ENCODE peak calls at places on chromosome 11, in four cellular contexts. A is HTR-8/SVneo; V is activated naive CD8-positive, alpha-beta T cell treated with anti-CD3 and anti-CD28 coated beads, Interleukin-2, amount 50 U/mL, for 24 hours; M is NCI-H1436. W is an unnamed sample.

GRCh38 chr11:31725176-31725575 is 85.9 kb downstream of the PAX6 start:
- DNase-seq in V (no peak), M (no peak), A (no peak), W (no peak)

GRCh38 chr11:82986491-82986890 is 85.0 kb downstream of the DDIAS start:
- DNase-seq in V (no peak), M (no peak), A (no peak), W (no peak)

GRCh38 chr11:103832762-103833161 is 203.7 kb upstream of the DDI1 start:
- DNase-seq in A (no peak), M (no peak), V (no peak), W (no peak)

GRCh38 chr11:31651822-31652221 is 142.3 kb downstream of the ELP4 start:
- DNase-seq in A (no peak), V (no peak), M (no peak), W (no peak)

GRCh38 chr11:119702261-119702591 is 26.8 kb downstream of the NECTIN1 start:
- DNase-seq in M (no peak), A (no peak), V (no peak), W (no peak)

GRCh38 chr11:57083641-57084385 is 95.1 kb downstream of the OR5AK2 start:
- DNase-seq in M (no peak), V (no peak), A (no peak), W (no peak)

GRCh38 chr11:7536102-7536501 is 22.3 kb downstream of the PPFIBP2 start:
- DNase-seq in A (no peak), M (no peak), V (no peak), W (peak; percentile 50)

GRCh38 chr11:59754859-59755700 is at the start of gene STX3:
- DNase-seq in V (peak; percentile 71), M (peak; percentile 33), A (peak; percentile 79), W (peak; percentile 84)

GRCh38 chr11:82586581-82586980 is 147.1 kb downstream of the FAM181B start:
- DNase-seq in M (no peak), V (no peak), A (no peak), W (no peak)

GRCh38 chr11:66011239-66011784 is 496 bp upstream of the CST6 start:
- DNase-seq in A (no peak), V (no peak), M (no peak), W (peak; percentile 79)

GRCh38 chr11:78365381-78365792 is 52.2 kb downstream of the GAB2 start:
- DNase-seq in V (no peak), M (no peak), A (peak; percentile 54), W (no peak)

GRCh38 chr11:134581966-134582787 is 170.1 kb upstream of the B3GAT1 start:
- DNase-seq in A (no peak), M (no peak), V (no peak), W (no peak)

GRCh38 chr11:41309716-41310115 is 149.7 kb downstream of the LRRC4C start:
- DNase-seq in A (no peak), M (peak; percentile 7), V (no peak), W (no peak)

GRCh38 chr11:37929100-37929649 is 1331.1 kb upstream of the RAG2 start:
- DNase-seq in A (no peak), M (no peak), V (no peak), W (no peak)

GRCh38 chr11:122690801-122691649 is 35.5 kb downstream of the UBASH3B start:
- DNase-seq in A (no peak), V (no peak), M (no peak), W (no peak)

GRCh38 chr11:9070740-9071476 is 20.5 kb downstream of the SCUBE2 start:
- DNase-seq in V (no peak), A (no peak), M (no peak), W (no peak)

GRCh38 chr11:124768914-124769313 is 6.8 kb upstream of the ESAM start:
- DNase-seq in V (no peak), M (no peak), A (no peak), W (no peak)

GRCh38 chr11:118894192-118894591 is 10.5 kb downstream of the CXCR5 start:
- DNase-seq in A (no peak), V (no peak), M (no peak), W (no peak)

GRCh38 chr11:11731311-11732083 is 109.7 kb upstream of the GALNT18 start:
- DNase-seq in M (peak; percentile 54), A (peak; percentile 5), V (no peak), W (no peak)

GRCh38 chr11:75826463-75827220 is 11.6 kb downstream of the UVRAG start:
- DNase-seq in M (no peak), V (no peak), A (no peak), W (no peak)

GRCh38 chr11:128908391-128909246 is 17.5 kb downstream of the KCNJ5 start:
- DNase-seq in M (no peak), V (no peak), A (peak; percentile 30), W (peak; percentile 69)

GRCh38 chr11:95692526-95693270 is 96.9 kb downstream of the FAM76B start:
- DNase-seq in M (no peak), A (no peak), V (no peak), W (no peak)

W was measured in 8988T.